ENCODE peak calls at places on chromosomes 5 and 9, in ten cellular contexts. C is lower leg skin; Z is astrocyte of the spinal cord; M is hypothalamus; I is GM03348; J is HS-27A; Y is naive thymus-derived CD8-positive, alpha-beta T cell; R is caudate nucleus; G is NCI-H748 treated with DMSO at 0.1 percent for 48 hours; N is SIG-M5. F is an unnamed sample.

GRCh38 chr5:112555691-112556090 is 136.6 kb upstream of the EPB41L4A start:
- DNase-seq in R (no peak), C (no peak), M (no peak), Z (peak; percentile 71), I (peak; percentile 54), Y (no peak), N (no peak), G (no peak), J (no peak), F (no peak)

GRCh38 chr5:159409801-159410200 is 79.5 kb upstream of the IL12B start:
- DNase-seq in N (no peak), M (no peak), Z (no peak), I (no peak), R (no peak), G (no peak), J (no peak), Y (no peak), C (no peak), F (no peak)

GRCh38 chr9:131297903-131298302 is 8.4 kb downstream of the PLPP7 start:
- DNase-seq in Z (no peak), J (no peak), G (no peak), Y (no peak), I (no peak), M (no peak), R (no peak), C (no peak), N (no peak), F (no peak)

GRCh38 chr5:3899093-3899492 is 303.5 kb downstream of the IRX1 start:
- DNase-seq in Y (no peak), Z (no peak), I (no peak), N (no peak), M (no peak), C (no peak), R (no peak), G (no peak), J (no peak), F (no peak)

GRCh38 chr9:132551556-132551955 is 30.9 kb upstream of the BARHL1 start:
- DNase-seq in R (no peak), M (no peak), Y (no peak), C (no peak), N (no peak), I (no peak), Z (no peak), J (no peak), G (no peak), F (no peak)

GRCh38 chr5:161545701-161546462 is 643 bp downstream of the GABRB2 start:
- DNase-seq in M (no peak), G (no peak), C (no peak), Y (no peak), J (no peak), Z (no peak), I (peak; percentile 2), N (no peak), R (no peak), F (peak; percentile 12)

GRCh38 chr5:153513171-153513570 is 22.7 kb downstream of the GRIA1 start:
- DNase-seq in G (no peak), M (no peak), Z (no peak), R (no peak), Y (no peak), J (no peak), I (peak; percentile 55), N (no peak), C (no peak), F (no peak)

GRCh38 chr9:118336167-118336951 is 632.2 kb downstream of the TLR4 start:
- DNase-seq in C (no peak), J (no peak), Z (no peak), I (no peak), R (no peak), Y (no peak), N (no peak), M (no peak), G (no peak), F (no peak)

GRCh38 chr9:120439147-120439546 is 140.8 kb downstream of the CDK5RAP2 start:
- DNase-seq in Y (no peak), M (no peak), G (peak; percentile 19), J (no peak), I (no peak), N (no peak), C (no peak), R (no peak), Z (peak; percentile 13), F (no peak)